ENCODE peak calls at places on chromosomes 1 and 21, in seven cellular contexts. Q, F, I, K, N, E and V are unnamed samples.

GRCh38 chr1:232445361-232446106 is 184.4 kb downstream of the SIPA1L2 start:
- DNase-seq in I (no peak), K (no peak), Q (no peak), F (no peak), E (no peak), N (no peak), V (no peak)

GRCh38 chr1:209080170-209080781 is 503.2 kb upstream of the CAMK1G start:
- DNase-seq in K (peak; percentile 89), N (no peak), E (peak; percentile 54), F (no peak), Q (no peak), I (no peak), V (no peak)

GRCh38 chr1:44114098-44114497 is 4.5 kb upstream of the KLF17 start:
- DNase-seq in N (no peak), I (no peak), Q (no peak), F (no peak), E (no peak), K (no peak), V (no peak)

GRCh38 chr1:227004796-227005195 is 64.7 kb downstream of the COQ8A start:
- DNase-seq in N (no peak), E (no peak), F (no peak), Q (no peak), K (no peak), I (no peak), V (no peak)

GRCh38 chr1:44089371-44090070 is 29.1 kb upstream of the KLF17 start:
- DNase-seq in K (peak; percentile 37), F (no peak), E (no peak), Q (no peak), N (no peak), I (no peak), V (no peak)

GRCh38 chr1:149849947-149850360 is 49.4 kb upstream of the BOLA1 start:
- DNase-seq in I (no peak), E (no peak), Q (no peak), K (peak; percentile 39), N (no peak), F (peak; percentile 29), V (no peak)

GRCh38 chr21:37338671-37339526 is 27.7 kb upstream of the DYRK1A start:
- DNase-seq in N (no peak), Q (no peak), I (no peak), K (peak; percentile 96), E (peak; percentile 89), F (no peak), V (no peak)

GRCh38 chr1:118335372-118335771 is 150.3 kb upstream of the SPAG17 start:
- DNase-seq in I (no peak), F (no peak), K (peak; percentile 47), E (peak; percentile 82), N (no peak), Q (no peak), V (no peak)

GRCh38 chr1:3234281-3234680 is 165.3 kb downstream of the PRDM16 start:
- DNase-seq in F (no peak), K (no peak), E (no peak), I (no peak), N (no peak), Q (no peak), V (no peak)

GRCh38 chr1:55071477-55071876 is 32.1 kb downstream of the PCSK9 start:
- DNase-seq in N (no peak), I (no peak), F (no peak), Q (no peak), K (peak; percentile 62), E (peak; percentile 32), V (no peak)

GRCh38 chr1:154306151-154306550 is 14.7 kb upstream of the AQP10 start:
- DNase-seq in N (no peak), K (no peak), F (no peak), I (no peak), Q (no peak), E (peak; percentile 63), V (no peak)

GRCh38 chr21:42833859-42834729 is 45.2 kb downstream of the WDR4 start:
- DNase-seq in Q (no peak), K (no peak), I (no peak), E (no peak), F (no peak), N (no peak), V (no peak)

GRCh38 chr1:226814751-226815496 is 55.5 kb upstream of the PSEN2 start:
- DNase-seq in F (no peak), I (no peak), K (peak; percentile 90), E (peak; percentile 81), N (no peak), Q (no peak), V (no peak)

GRCh38 chr1:210223174-210223904 is 9.3 kb upstream of the SERTAD4 start:
- DNase-seq in F (no peak), E (peak; percentile 51), I (no peak), N (no peak), Q (no peak), K (no peak), V (no peak)

GRCh38 chr1:154866257-154866994 is 3.7 kb downstream of the KCNN3 start:
- DNase-seq in I (no peak), K (peak; percentile 71), N (no peak), E (peak; percentile 29), F (no peak), Q (no peak), V (no peak)

GRCh38 chr21:18716578-18717138 is 313.1 kb upstream of the TMPRSS15 start:
- DNase-seq in Q (no peak), N (no peak), K (no peak), F (no peak), I (no peak), E (no peak), V (no peak)

GRCh38 chr1:111489604-111490003 is 13.8 kb downstream of the ADORA3 start:
- DNase-seq in K (no peak), E (no peak), F (no peak), N (no peak), Q (no peak), I (no peak), V (no peak)

GRCh38 chr1:33872681-33873080 is 8.8 kb downstream of the HMGB4 start:
- DNase-seq in K (no peak), E (peak; percentile 68), F (no peak), Q (no peak), I (no peak), N (no peak), V (no peak)

GRCh38 chr1:6794164-6794563 is 8.9 kb downstream of the CAMTA1 start:
- DNase-seq in E (no peak), K (peak; percentile 61), Q (no peak), N (no peak), I (no peak), F (peak; percentile 30), V (no peak)